ENCODE peak calls at places on chromosome 18, in ten cellular contexts. One of them, this sample, is unnamed. For H3K27me3 and H3K36me3, the result is how much of the 10 kb centered on the place peaks cover.

GRCh38 chr18:53799134-53799533 is 425.3 kb downstream of the MBD2 start:
- DNase-seq in SK-N-SH: no peak
- DNase-seq in heart left ventricle: no peak
- DNase-seq in Panc1: no peak
- DNase-seq in iPS DF 6.9: no peak
- DNase-seq in sigmoid colon: no peak
- DNase-seq in mammary epithelial cell: peak
- DNase-seq in A673: peak
- DNase-seq in IMR-90: no peak
- DNase-seq in astrocyte: peak
- DNase-seq in this sample: no peak

GRCh38 chr18:35851286-35851967 is 121.1 kb upstream of the RMP24 start:
- DNase-seq in heart left ventricle: no peak
- DNase-seq in astrocyte: no peak
- DNase-seq in IMR-90: no peak
- DNase-seq in iPS DF 6.9: peak
- DNase-seq in sigmoid colon: no peak
- DNase-seq in Panc1: no peak
- DNase-seq in SK-N-SH: no peak
- DNase-seq in A673: no peak
- DNase-seq in mammary epithelial cell: no peak
- DNase-seq in this sample: no peak

GRCh38 chr18:58447342-58448190 is 181.3 kb downstream of the ALPK2 start:
- DNase-seq in Panc1: no peak
- DNase-seq in IMR-90: peak
- DNase-seq in SK-N-SH: peak
- DNase-seq in astrocyte: peak
- DNase-seq in heart left ventricle: no peak
- DNase-seq in iPS DF 6.9: no peak
- DNase-seq in mammary epithelial cell: no peak
- DNase-seq in A673: no peak
- DNase-seq in sigmoid colon: peak
- DNase-seq in this sample: no peak

GRCh38 chr18:35142270-35142605 is 98.6 kb upstream of the ZNF397 start:
- DNase-seq in A673: no peak
- DNase-seq in astrocyte: no peak
- DNase-seq in sigmoid colon: no peak
- DNase-seq in mammary epithelial cell: no peak
- DNase-seq in iPS DF 6.9: no peak
- DNase-seq in Panc1: no peak
- DNase-seq in IMR-90: no peak
- DNase-seq in SK-N-SH: no peak
- DNase-seq in heart left ventricle: no peak
- DNase-seq in this sample: no peak

GRCh38 chr18:30142248-30142647 is 900.3 kb downstream of the DSC3 start:
- DNase-seq in A673: no peak
- DNase-seq in astrocyte: no peak
- DNase-seq in sigmoid colon: no peak
- DNase-seq in heart left ventricle: no peak
- DNase-seq in Panc1: no peak
- DNase-seq in SK-N-SH: no peak
- DNase-seq in iPS DF 6.9: no peak
- DNase-seq in IMR-90: no peak
- DNase-seq in mammary epithelial cell: no peak
- DNase-seq in this sample: no peak

GRCh38 chr18:63823516-63824219 is 48.5 kb downstream of the SERPINB7 start:
- DNase-seq in mammary epithelial cell: no peak
- DNase-seq in A673: no peak
- DNase-seq in IMR-90: peak
- DNase-seq in sigmoid colon: no peak
- DNase-seq in astrocyte: peak
- DNase-seq in SK-N-SH: peak
- DNase-seq in heart left ventricle: no peak
- DNase-seq in iPS DF 6.9: peak
- DNase-seq in Panc1: no peak
- DNase-seq in this sample: no peak

GRCh38 chr18:8800445-8800844 is 95.1 kb downstream of the MTCL1 start:
- DNase-seq in heart left ventricle: no peak
- DNase-seq in A673: no peak
- DNase-seq in astrocyte: peak
- DNase-seq in sigmoid colon: no peak
- DNase-seq in IMR-90: peak
- DNase-seq in mammary epithelial cell: peak
- DNase-seq in Panc1: peak
- DNase-seq in iPS DF 6.9: no peak
- DNase-seq in SK-N-SH: no peak
- DNase-seq in this sample: peak

GRCh38 chr18:55998071-55998522 is 410.1 kb upstream of the TCF4 start:
- DNase-seq in mammary epithelial cell: peak
- DNase-seq in SK-N-SH: peak
- DNase-seq in astrocyte: peak
- DNase-seq in Panc1: no peak
- DNase-seq in A673: peak
- DNase-seq in heart left ventricle: peak
- DNase-seq in iPS DF 6.9: no peak
- DNase-seq in sigmoid colon: no peak
- DNase-seq in IMR-90: peak
- DNase-seq in this sample: peak

DNA sequence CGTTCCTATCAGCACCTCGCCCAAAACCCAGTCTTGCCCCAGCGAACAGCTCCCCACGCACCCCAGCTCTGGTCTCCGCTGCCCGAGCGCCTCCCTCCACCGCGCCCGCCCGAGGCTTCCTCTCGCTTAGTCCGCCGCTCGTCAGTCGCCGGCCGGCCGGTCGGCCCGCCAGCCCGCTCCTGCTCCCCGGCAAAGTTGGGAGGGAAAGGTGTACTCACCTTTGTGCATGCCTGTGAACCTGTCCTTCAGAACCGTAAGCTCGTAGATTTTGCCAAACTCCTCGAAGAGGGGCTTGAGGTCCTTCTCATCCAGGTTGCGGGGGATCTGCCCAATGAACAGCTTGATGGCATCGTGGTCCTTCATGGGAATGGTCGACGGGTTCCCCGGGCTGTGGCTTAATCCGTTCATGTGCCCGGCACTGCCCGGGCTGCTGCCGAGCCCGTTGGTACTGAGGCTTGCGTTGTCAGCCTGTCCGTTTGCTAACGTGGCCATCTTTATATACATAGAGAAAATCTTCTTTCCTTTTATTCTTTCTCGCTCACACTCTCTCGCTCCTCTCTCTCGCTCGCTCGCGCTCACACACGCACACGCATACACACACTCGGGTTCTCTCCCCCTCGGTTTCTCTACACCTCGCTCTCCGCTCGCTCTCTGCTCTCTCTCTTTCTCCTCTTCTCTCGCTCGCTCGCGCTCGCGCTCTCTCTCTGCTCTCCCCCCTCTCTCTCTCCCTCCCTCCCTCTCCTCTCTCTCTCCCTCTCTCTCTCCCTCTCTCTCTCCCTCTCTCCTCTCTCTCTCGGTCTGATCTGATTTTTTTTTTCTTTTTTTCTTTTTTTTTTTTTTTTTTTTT is at the start of gene CELF4:
- DNase-seq in sigmoid colon: peak
- DNase-seq in iPS DF 6.9: no peak
- DNase-seq in Panc1: no peak
- DNase-seq in A673: peak
- DNase-seq in astrocyte: no peak
- DNase-seq in mammary epithelial cell: peak
- DNase-seq in IMR-90: no peak
- DNase-seq in SK-N-SH: peak
- DNase-seq in heart left ventricle: no peak
- DNase-seq in this sample: no peak
- H3K27me3 ChIP-seq in sigmoid colon: half or more
- H3K27me3 ChIP-seq in iPS DF 6.9: under half
- H3K27me3 ChIP-seq in Panc1: under half
- H3K27me3 ChIP-seq in A673: half or more
- H3K27me3 ChIP-seq in astrocyte: under half
- H3K27me3 ChIP-seq in mammary epithelial cell: under half
- H3K27me3 ChIP-seq in IMR-90: under half
- H3K27me3 ChIP-seq in SK-N-SH: under half
- H3K27me3 ChIP-seq in heart left ventricle: under half
- H3K27me3 ChIP-seq in this sample: half or more

GRCh38 chr18:2978208-2978607 is 34.7 kb downstream of the LPIN2 start:
- DNase-seq in heart left ventricle: no peak
- DNase-seq in sigmoid colon: no peak
- DNase-seq in IMR-90: no peak
- DNase-seq in A673: no peak
- DNase-seq in iPS DF 6.9: no peak
- DNase-seq in Panc1: no peak
- DNase-seq in astrocyte: peak
- DNase-seq in mammary epithelial cell: no peak
- DNase-seq in SK-N-SH: no peak
- DNase-seq in this sample: no peak
- H3K4me3 ChIP-seq in heart left ventricle: peak
- H3K4me3 ChIP-seq in sigmoid colon: no peak
- H3K4me3 ChIP-seq in IMR-90: peak
- H3K4me3 ChIP-seq in A673: no peak
- H3K4me3 ChIP-seq in iPS DF 6.9: no peak
- H3K4me3 ChIP-seq in Panc1: no peak
- H3K4me3 ChIP-seq in astrocyte: peak
- H3K4me3 ChIP-seq in mammary epithelial cell: no peak
- H3K4me3 ChIP-seq in SK-N-SH: peak
- H3K4me3 ChIP-seq in this sample: no peak

GRCh38 chr18:48792141-48792540 is 158.6 kb downstream of the SMAD7 start:
- DNase-seq in A673: no peak
- DNase-seq in astrocyte: no peak
- DNase-seq in IMR-90: no peak
- DNase-seq in Panc1: no peak
- DNase-seq in mammary epithelial cell: no peak
- DNase-seq in SK-N-SH: no peak
- DNase-seq in sigmoid colon: peak
- DNase-seq in heart left ventricle: no peak
- DNase-seq in iPS DF 6.9: no peak
- DNase-seq in this sample: no peak
- H3K36me3 ChIP-seq in A673: under half
- H3K36me3 ChIP-seq in astrocyte: under half
- H3K36me3 ChIP-seq in IMR-90: under half
- H3K36me3 ChIP-seq in Panc1: under half
- H3K36me3 ChIP-seq in mammary epithelial cell: under half
- H3K36me3 ChIP-seq in SK-N-SH: under half
- H3K36me3 ChIP-seq in sigmoid colon: under half
- H3K36me3 ChIP-seq in heart left ventricle: under half
- H3K36me3 ChIP-seq in iPS DF 6.9: under half
- H3K36me3 ChIP-seq in this sample: under half

GRCh38 chr18:76251691-76252090 is 243.4 kb downstream of the ZNF516 start:
- DNase-seq in SK-N-SH: no peak
- DNase-seq in heart left ventricle: no peak
- DNase-seq in Panc1: no peak
- DNase-seq in IMR-90: no peak
- DNase-seq in astrocyte: no peak
- DNase-seq in A673: no peak
- DNase-seq in sigmoid colon: no peak
- DNase-seq in iPS DF 6.9: no peak
- DNase-seq in mammary epithelial cell: no peak
- DNase-seq in this sample: no peak
- H3K27me3 ChIP-seq in SK-N-SH: under half
- H3K27me3 ChIP-seq in heart left ventricle: under half
- H3K27me3 ChIP-seq in Panc1: half or more
- H3K27me3 ChIP-seq in IMR-90: under half
- H3K27me3 ChIP-seq in astrocyte: under half
- H3K27me3 ChIP-seq in A673: under half
- H3K27me3 ChIP-seq in sigmoid colon: under half
- H3K27me3 ChIP-seq in iPS DF 6.9: under half
- H3K27me3 ChIP-seq in mammary epithelial cell: under half
- H3K27me3 ChIP-seq in this sample: under half

GRCh38 chr18:12838178-12838634 is 45.8 kb downstream of the PTPN2 start:
- DNase-seq in SK-N-SH: peak
- DNase-seq in sigmoid colon: peak
- DNase-seq in A673: peak
- DNase-seq in IMR-90: peak
- DNase-seq in heart left ventricle: no peak
- DNase-seq in Panc1: no peak
- DNase-seq in mammary epithelial cell: peak
- DNase-seq in iPS DF 6.9: no peak
- DNase-seq in astrocyte: peak
- DNase-seq in this sample: peak
- H3K4me3 ChIP-seq in SK-N-SH: no peak
- H3K4me3 ChIP-seq in sigmoid colon: no peak
- H3K4me3 ChIP-seq in A673: no peak
- H3K4me3 ChIP-seq in IMR-90: no peak
- H3K4me3 ChIP-seq in heart left ventricle: peak
- H3K4me3 ChIP-seq in Panc1: no peak
- H3K4me3 ChIP-seq in mammary epithelial cell: peak
- H3K4me3 ChIP-seq in iPS DF 6.9: no peak
- H3K4me3 ChIP-seq in astrocyte: no peak
- H3K4me3 ChIP-seq in this sample: no peak

GRCh38 chr18:44704137-44704791 is 23.6 kb downstream of the SETBP1 start:
- DNase-seq in astrocyte: no peak
- DNase-seq in heart left ventricle: no peak
- DNase-seq in Panc1: no peak
- DNase-seq in sigmoid colon: no peak
- DNase-seq in IMR-90: no peak
- DNase-seq in A673: no peak
- DNase-seq in mammary epithelial cell: no peak
- DNase-seq in iPS DF 6.9: no peak
- DNase-seq in SK-N-SH: no peak
- DNase-seq in this sample: no peak
- H3K36me3 ChIP-seq in astrocyte: under half
- H3K36me3 ChIP-seq in heart left ventricle: under half
- H3K36me3 ChIP-seq in Panc1: under half
- H3K36me3 ChIP-seq in sigmoid colon: under half
- H3K36me3 ChIP-seq in IMR-90: under half
- H3K36me3 ChIP-seq in A673: under half
- H3K36me3 ChIP-seq in mammary epithelial cell: under half
- H3K36me3 ChIP-seq in iPS DF 6.9: under half
- H3K36me3 ChIP-seq in SK-N-SH: under half
- H3K36me3 ChIP-seq in this sample: under half

DNA sequence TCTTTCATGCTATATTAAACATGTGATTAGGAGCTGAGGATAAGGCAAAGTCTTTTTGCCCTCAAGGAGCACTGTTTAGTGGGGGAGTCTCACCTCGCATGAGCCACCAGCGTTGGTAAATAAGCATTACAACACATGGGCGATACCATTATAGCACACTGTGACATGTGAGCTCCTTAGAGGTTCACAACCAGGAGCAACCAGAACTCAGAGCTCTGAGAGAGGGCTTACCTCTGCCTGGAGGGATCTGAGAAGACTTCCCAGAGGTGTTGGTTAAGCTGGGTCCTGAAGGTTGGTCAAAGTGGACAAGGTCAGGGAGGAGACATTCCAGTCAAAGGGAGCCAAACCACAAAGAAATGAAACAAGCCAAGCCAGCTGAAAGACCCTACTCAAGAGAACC is 158.8 kb downstream of the ESCO1 start:
- DNase-seq in sigmoid colon: no peak
- DNase-seq in astrocyte: no peak
- DNase-seq in iPS DF 6.9: no peak
- DNase-seq in heart left ventricle: no peak
- DNase-seq in A673: no peak
- DNase-seq in SK-N-SH: no peak
- DNase-seq in mammary epithelial cell: no peak
- DNase-seq in Panc1: no peak
- DNase-seq in IMR-90: no peak
- DNase-seq in this sample: no peak
- H3K27me3 ChIP-seq in sigmoid colon: under half
- H3K27me3 ChIP-seq in astrocyte: under half
- H3K27me3 ChIP-seq in iPS DF 6.9: under half
- H3K27me3 ChIP-seq in heart left ventricle: under half
- H3K27me3 ChIP-seq in A673: under half
- H3K27me3 ChIP-seq in SK-N-SH: under half
- H3K27me3 ChIP-seq in mammary epithelial cell: under half
- H3K27me3 ChIP-seq in Panc1: under half
- H3K27me3 ChIP-seq in IMR-90: under half
- H3K27me3 ChIP-seq in this sample: under half

GRCh38 chr18:3665187-3665586 is 215.2 kb downstream of the TGIF1 start:
- DNase-seq in Panc1: no peak
- DNase-seq in heart left ventricle: no peak
- DNase-seq in mammary epithelial cell: no peak
- DNase-seq in astrocyte: no peak
- DNase-seq in sigmoid colon: no peak
- DNase-seq in IMR-90: no peak
- DNase-seq in iPS DF 6.9: no peak
- DNase-seq in A673: no peak
- DNase-seq in SK-N-SH: no peak
- DNase-seq in this sample: no peak
- H3K4me3 ChIP-seq in Panc1: no peak
- H3K4me3 ChIP-seq in heart left ventricle: no peak
- H3K4me3 ChIP-seq in mammary epithelial cell: peak
- H3K4me3 ChIP-seq in astrocyte: no peak
- H3K4me3 ChIP-seq in sigmoid colon: no peak
- H3K4me3 ChIP-seq in IMR-90: no peak
- H3K4me3 ChIP-seq in iPS DF 6.9: no peak
- H3K4me3 ChIP-seq in A673: peak
- H3K4me3 ChIP-seq in SK-N-SH: no peak
- H3K4me3 ChIP-seq in this sample: no peak